ENCODE peak calls at places on chromosomes 12 and 14, in six cellular contexts. U, F, H, W, R and C are unnamed samples.

GRCh38 chr12:98403936-98404335 is 111.5 kb upstream of the TMPO start:
- DNase-seq in H (no peak), W (no peak), U (no peak), R (no peak), F (no peak), C (no peak)

GRCh38 chr12:7934560-7935463 is 1.2 kb downstream of the SLC2A3 start:
- DNase-seq in H (no peak), W (no peak), R (no peak), U (peak; percentile 53), F (no peak), C (no peak)

GRCh38 chr12:3304436-3305135 is 186.4 kb upstream of the PRMT8 start:
- DNase-seq in F (no peak), W (peak; percentile 85), H (peak; percentile 87), R (peak; percentile 54), U (no peak), C (peak; percentile 59)

GRCh38 chr12:65306603-65307501 is 28.4 kb downstream of the MSRB3 start:
- DNase-seq in W (peak; percentile 75), F (no peak), U (no peak), R (no peak), H (peak; percentile 51), C (no peak)

GRCh38 chr14:104680806-104681688 is 8.4 kb upstream of the INF2 start:
- DNase-seq in W (peak; percentile 85), U (no peak), H (peak; percentile 80), F (peak; percentile 77), R (no peak), C (no peak)

GRCh38 chr12:68805592-68806120 is 2.3 kb upstream of the MDM2 start:
- DNase-seq in F (no peak), U (no peak), R (no peak), W (peak; percentile 58), H (peak; percentile 45), C (no peak)

GRCh38 chr12:6960291-6961277 is 9.4 kb downstream of the PTPN6 start:
- DNase-seq in H (peak; percentile 16), W (peak; percentile 38), U (peak; percentile 61), F (no peak), R (no peak), C (no peak)

GRCh38 chr14:101417434-101417833 is 143.9 kb upstream of the DIO3 start:
- DNase-seq in U (no peak), F (no peak), W (no peak), H (no peak), R (no peak), C (no peak)

GRCh38 chr12:1939745-1940607 is 21.5 kb upstream of the CACNA2D4 start:
- DNase-seq in R (peak; percentile 19), H (peak; percentile 46), F (peak; percentile 90), W (peak; percentile 78), U (peak; percentile 96), C (peak; percentile 36)

GRCh38 chr12:31035226-31035625 is 38.4 kb upstream of the DDX11 start:
- DNase-seq in H (peak; percentile 36), R (no peak), U (no peak), W (no peak), F (no peak), C (no peak)

GRCh38 chr12:11553871-11554533 is 95.5 kb upstream of the ETV6 start:
- DNase-seq in H (peak; percentile 41), U (no peak), F (peak; percentile 47), W (peak; percentile 59), R (no peak), C (peak; percentile 24)

GRCh38 chr12:111444314-111444705 is 38.6 kb downstream of the SH2B3 start:
- DNase-seq in W (no peak), H (peak; percentile 64), U (no peak), R (no peak), F (peak; percentile 9), C (no peak)

GRCh38 chr12:31803306-31804184 is 74.7 kb upstream of the AMN1 start:
- DNase-seq in F (no peak), R (no peak), U (no peak), H (no peak), W (no peak), C (no peak)

GRCh38 chr14:37707716-37708115 is 112.3 kb downstream of the TTC6 start:
- DNase-seq in R (no peak), F (no peak), H (no peak), U (no peak), W (peak; percentile 48), C (no peak)

GRCh38 chr12:110107369-110108281 is 16.5 kb upstream of the IFT81 start:
- DNase-seq in F (peak; percentile 24), W (peak; percentile 97), R (peak; percentile 89), H (peak; percentile 98), U (no peak), C (peak; percentile 85)

GRCh38 chr14:68141531-68142088 is 322.0 kb downstream of the RAD51B start:
- DNase-seq in H (peak; percentile 63), W (peak; percentile 68), U (no peak), R (no peak), F (no peak), C (no peak)

GRCh38 chr14:54489731-54490447 is 1.1 kb upstream of the GMFB start:
- DNase-seq in W (no peak), U (no peak), F (no peak), R (no peak), H (no peak), C (no peak)

GRCh38 chr12:75489187-75489586 is 8.6 kb downstream of the GLIPR1 start:
- DNase-seq in U (no peak), W (no peak), F (no peak), H (no peak), R (no peak), C (no peak)

GRCh38 chr12:52847335-52848102 is 1.3 kb downstream of the KRT78 start:
- DNase-seq in R (no peak), F (no peak), H (peak; percentile 60), W (no peak), U (no peak), C (no peak)

GRCh38 chr14:50000215-50001145 is 107.6 kb downstream of the ARF6 start:
- DNase-seq in R (peak; percentile 89), F (no peak), H (peak; percentile 93), W (peak; percentile 84), U (peak; percentile 81), C (peak; percentile 92)

GRCh38 chr12:93137656-93138612 is 208.8 kb upstream of the EEA1 start:
- DNase-seq in R (peak; percentile 74), W (peak; percentile 90), U (no peak), F (no peak), H (peak; percentile 87), C (peak; percentile 83)

GRCh38 chr14:95614335-95614734 is 71.9 kb upstream of the TCL1B start:
- DNase-seq in F (peak; percentile 17), W (no peak), R (no peak), H (no peak), U (no peak), C (no peak)

GRCh38 chr14:69587389-69587788 is 12.7 kb upstream of the CCDC177 start:
- DNase-seq in U (no peak), H (no peak), F (no peak), R (no peak), W (no peak), C (no peak)

GRCh38 chr14:64762044-64763034 is 58.1 kb downstream of the PLEKHG3 start:
- DNase-seq in F (peak; percentile 82), U (no peak), W (peak; percentile 96), H (peak; percentile 92), R (no peak), C (peak; percentile 77)

GRCh38 chr14:64760146-64760755 is 56.0 kb downstream of the PLEKHG3 start:
- DNase-seq in W (peak; percentile 42), H (peak; percentile 15), U (peak; percentile 70), R (no peak), F (peak; percentile 71), C (no peak)

GRCh38 chr14:64763089-64763782 is 59.0 kb downstream of the PLEKHG3 start:
- DNase-seq in W (no peak), R (no peak), U (no peak), H (no peak), F (no peak), C (no peak)

GRCh38 chr14:64760916-64761315 is 56.7 kb downstream of the PLEKHG3 start:
- DNase-seq in U (no peak), R (no peak), H (no peak), F (no peak), W (no peak), C (no peak)

GRCh38 chr14:64761441-64762043 is 57.3 kb downstream of the PLEKHG3 start:
- DNase-seq in U (no peak), R (no peak), F (no peak), W (peak; percentile 49), H (no peak), C (no peak)
- H3K4me3 ChIP-seq in U (no peak overlapping the region), R (no peak overlapping the region), F (no peak overlapping the region), W (no peak overlapping the region), H (peak overlapping the region; percentile 19), C (no peak overlapping the region)

DNA sequence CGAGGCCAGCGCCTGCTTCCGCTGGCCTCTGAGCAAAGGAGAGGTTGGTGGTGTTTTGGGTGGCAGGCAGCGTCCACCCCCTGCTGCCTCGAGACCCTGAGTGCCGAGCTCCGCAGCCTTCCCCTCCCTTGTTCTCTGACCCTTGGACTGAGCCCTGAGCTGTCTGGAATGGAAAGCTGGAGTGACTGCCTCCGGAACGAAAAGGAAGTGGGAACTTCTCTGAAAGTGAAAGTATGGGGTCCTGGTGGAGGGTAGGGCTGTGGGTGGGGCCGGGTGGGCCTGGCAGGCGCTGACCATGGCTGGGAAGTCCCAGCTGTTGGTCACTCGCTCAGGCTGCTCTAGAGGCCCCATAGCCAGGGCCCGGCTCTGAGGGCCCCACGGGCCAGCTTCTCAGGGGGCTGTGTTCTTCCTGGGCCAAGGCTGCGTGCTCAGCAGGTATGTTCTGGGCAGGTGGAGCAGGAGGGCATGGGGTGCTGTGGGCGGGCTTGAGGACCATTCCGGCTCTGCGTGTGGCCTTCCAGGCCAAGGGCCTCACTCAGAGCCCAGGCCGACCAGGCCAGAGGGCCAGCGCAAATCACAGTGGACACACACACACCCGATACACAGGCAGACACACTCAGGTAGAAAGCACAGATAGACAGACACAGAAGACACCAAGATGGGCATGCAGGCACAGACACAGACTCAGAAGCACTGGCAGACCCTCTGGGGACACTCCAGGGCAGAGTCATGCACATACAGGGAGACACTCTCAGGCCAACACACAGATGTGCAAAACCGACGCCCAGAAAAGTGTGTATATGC is at the start of gene EXOC3L4:
- DNase-seq in W (peak; percentile 10), R (no peak), F (no peak), H (no peak), U (no peak), C (no peak)
- H3K4me3 ChIP-seq in W (no peak within 1 kb of the TSS), R (no peak within 1 kb of the TSS), F (no peak within 1 kb of the TSS), H (no peak within 1 kb of the TSS), U (no peak within 1 kb of the TSS), C (no peak within 1 kb of the TSS)

GRCh38 chr12:124440841-124441381 is 126.5 kb downstream of the NCOR2 start:
- DNase-seq in H (no peak), F (no peak), R (no peak), W (no peak), U (no peak), C (no peak)
- H3K4me3 ChIP-seq in H (peak overlapping the region; percentile 37), F (no peak overlapping the region), R (no peak overlapping the region), W (no peak overlapping the region), U (no peak overlapping the region), C (no peak overlapping the region)

DNA sequence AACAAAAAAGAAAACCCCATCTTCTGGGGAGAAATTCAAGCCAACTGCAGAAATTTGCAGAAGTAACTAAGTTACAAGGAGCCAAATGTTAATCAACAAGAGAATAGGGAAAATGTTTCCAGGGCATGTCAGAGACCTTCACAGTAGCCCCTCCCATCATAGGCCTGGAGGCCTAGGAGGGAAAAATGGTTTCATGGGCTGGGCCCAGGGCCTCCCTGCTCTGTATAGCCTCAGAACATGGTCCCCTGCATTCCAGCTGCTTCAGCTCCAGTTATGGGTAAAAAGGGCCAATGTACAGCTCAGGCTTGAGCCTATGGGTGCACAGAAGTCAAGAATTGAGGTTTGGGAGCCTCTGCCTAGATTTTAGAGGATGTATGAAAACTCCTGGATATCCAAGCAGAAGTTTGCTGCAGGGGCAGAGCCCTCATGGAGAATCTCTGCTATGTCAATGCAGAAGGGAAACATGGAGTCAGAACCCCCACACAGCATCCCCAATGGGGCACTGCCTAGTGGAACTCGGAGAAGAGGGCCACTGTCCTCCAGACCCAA is 260.9 kb downstream of the DUSP6 start:
- DNase-seq in U (no peak), R (no peak), W (no peak), H (no peak), F (no peak), C (no peak)
- H3K4me3 ChIP-seq in U (no peak overlapping the region), R (no peak overlapping the region), W (no peak overlapping the region), H (no peak overlapping the region), F (no peak overlapping the region), C (no peak overlapping the region)